ENCODE peak calls at places on chromosomes 2 and 18, in six cellular contexts. W, A, O, P, S and Z are unnamed samples.

GRCh38 chr2:177295479-177295878 is 31.0 kb upstream of the NFE2L2 start:
- DNase-seq in P (peak; percentile 62), S (no peak), A (no peak), O (no peak), W (no peak), Z (no peak)

GRCh38 chr2:58634653-58635347 is 393.7 kb upstream of the FANCL start:
- DNase-seq in W (no peak), A (no peak), O (no peak), S (no peak), P (peak; percentile 57), Z (no peak)

GRCh38 chr18:23226386-23226785 is 91.1 kb downstream of the CABLES1 start:
- DNase-seq in O (no peak), A (no peak), S (no peak), W (no peak), P (peak; percentile 73), Z (no peak)

GRCh38 chr2:43455735-43456642 is 139.8 kb downstream of the THADA start:
- DNase-seq in S (no peak), A (no peak), W (no peak), O (no peak), P (peak; percentile 96), Z (no peak)

GRCh38 chr2:98121149-98121548 is 34.2 kb downstream of the VWA3B start:
- DNase-seq in S (no peak), A (no peak), P (no peak), W (no peak), O (no peak), Z (no peak)

GRCh38 chr2:206983156-206983875 is 44.0 kb downstream of the CPO start:
- DNase-seq in A (peak; percentile 49), O (no peak), W (no peak), S (no peak), P (peak; percentile 83), Z (no peak)

GRCh38 chr2:225466891-225467604 is 67.5 kb downstream of the NYAP2 start:
- DNase-seq in W (no peak), P (peak; percentile 36), O (no peak), S (no peak), A (no peak), Z (no peak)

GRCh38 chr18:52694804-52695203 is 354.8 kb downstream of the DCC start:
- DNase-seq in P (no peak), O (no peak), S (peak; percentile 31), A (peak; percentile 21), W (no peak), Z (no peak)

GRCh38 chr2:121333231-121333630 is 48.2 kb upstream of the TFCP2L1 start:
- DNase-seq in A (no peak), S (no peak), W (no peak), O (no peak), P (no peak), Z (no peak)

GRCh38 chr2:86064006-86064405 is 41.7 kb downstream of the POLR1A start:
- DNase-seq in P (peak; percentile 90), S (no peak), O (no peak), W (no peak), A (no peak), Z (no peak)

GRCh38 chr2:226583715-226584114 is 215.9 kb downstream of the IRS1 start:
- DNase-seq in A (no peak), P (peak; percentile 91), W (no peak), S (no peak), O (no peak), Z (no peak)

GRCh38 chr2:71358931-71359671 is 27.5 kb downstream of the ZNF638 start:
- DNase-seq in W (no peak), O (no peak), P (peak; percentile 44), A (no peak), S (no peak), Z (no peak)

GRCh38 chr2:60567919-60568874 is 14.7 kb upstream of the BCL11A start:
- DNase-seq in A (peak; percentile 54), P (no peak), S (peak; percentile 26), W (no peak), O (no peak), Z (no peak)

GRCh38 chr18:35939166-35939565 is 33.3 kb upstream of the RMP24 start:
- DNase-seq in P (peak; percentile 10), A (no peak), O (no peak), S (peak; percentile 44), W (no peak), Z (no peak)

GRCh38 chr2:10405441-10405840 is 42.7 kb downstream of the ODC1 start:
- DNase-seq in O (peak; percentile 72), A (peak; percentile 84), S (no peak), W (no peak), P (peak; percentile 55), Z (no peak)

GRCh38 chr2:143493339-143493738 is 364.1 kb downstream of the ARHGAP15 start:
- DNase-seq in A (no peak), W (no peak), P (no peak), S (no peak), O (no peak), Z (no peak)

GRCh38 chr2:105517814-105518705 is 119.2 kb upstream of the FHL2 start:
- DNase-seq in W (no peak), S (no peak), A (peak; percentile 38), O (peak; percentile 90), P (peak; percentile 8), Z (no peak)

GRCh38 chr2:8148260-8148880 is 533.5 kb upstream of the ID2 start:
- DNase-seq in A (no peak), S (no peak), O (no peak), W (no peak), P (peak; percentile 77), Z (no peak)

GRCh38 chr2:104447831-104448434 is 406.0 kb upstream of the POU3F3 start:
- DNase-seq in A (no peak), P (no peak), S (no peak), O (no peak), W (no peak), Z (no peak)

GRCh38 chr18:77478619-77479018 is 229.0 kb downstream of the GALR1 start:
- DNase-seq in A (peak; percentile 5), W (no peak), P (peak; percentile 0), O (peak; percentile 42), S (no peak), Z (no peak)

GRCh38 chr2:16853088-16853487 is 187.5 kb upstream of the CYRIA start:
- DNase-seq in A (no peak), O (no peak), P (no peak), S (no peak), W (no peak), Z (no peak)

GRCh38 chr2:132656213-132656612 is 13.8 kb downstream of the LYPD1 start:
- DNase-seq in S (no peak), P (no peak), O (no peak), W (no peak), A (no peak), Z (no peak)

GRCh38 chr2:159939946-159940345 is 122.5 kb downstream of the PLA2R1 start:
- DNase-seq in A (peak; percentile 36), P (peak; percentile 36), O (no peak), S (no peak), W (no peak), Z (no peak)

GRCh38 chr2:60552851-60553495 is 481 bp downstream of the BCL11A start:
- DNase-seq in S (no peak), A (no peak), O (no peak), P (no peak), W (no peak), Z (no peak)

GRCh38 chr18:8991131-8991530 is 111.4 kb upstream of the NDUFV2 start:
- DNase-seq in A (no peak), W (no peak), P (no peak), O (no peak), S (no peak), Z (no peak)

GRCh38 chr2:235247001-235247400 is 246.8 kb upstream of the AGAP1 start:
- DNase-seq in W (no peak), S (no peak), A (no peak), O (no peak), P (no peak), Z (no peak)

GRCh38 chr18:79588636-79589481 is 90.7 kb upstream of the CTDP1 start:
- DNase-seq in W (no peak), P (peak; percentile 94), O (peak; percentile 92), A (no peak), S (peak; percentile 47), Z (no peak)